ENCODE peak calls at places on chromosomes 4 and X, in seven cellular contexts. V is colonic mucosa, D is heart right ventricle, I is PC-3, O is K562, J is spleen, X is IMR-90. E is an unnamed sample.

GRCh38 chr4:113636877-113637276 is 124.7 kb downstream of the CAMK2D start:
- DNase-seq in V (no peak), D (no peak), I (peak; percentile 88), O (peak; percentile 16), J (peak; percentile 75), X (peak; percentile 62), E (peak; percentile 53)

GRCh38 chr4:121324331-121324730 is 56.5 kb downstream of the QRFPR start:
- DNase-seq in V (no peak), D (no peak), I (no peak), O (no peak), J (no peak), X (no peak), E (no peak)

GRCh38 chrX:132023896-132024386 is 839 bp downstream of the STK26 start:
- DNase-seq in V (peak; percentile 43), D (no peak), I (peak; percentile 31), O (peak; percentile 74), J (peak; percentile 87), X (no peak), E (peak; percentile 37)

GRCh38 chrX:140866446-140866845 is 135.9 kb upstream of the SPANXB1 start:
- DNase-seq in V (no peak), D (no peak), I (peak; percentile 9), O (no peak), J (no peak), X (no peak), E (no peak)

GRCh38 chr4:90025248-90025647 is 101.9 kb upstream of the CCSER1 start:
- DNase-seq in V (no peak), D (no peak), I (peak; percentile 50), O (no peak), J (no peak), X (peak; percentile 0), E (peak; percentile 9)

GRCh38 chrX:45435481-45435880 is 234.8 kb upstream of the DIPK2B start:
- DNase-seq in V (no peak), D (no peak), I (peak; percentile 32), O (no peak), J (no peak), X (no peak), E (no peak)

GRCh38 chrX:46967547-46967946 is 55.3 kb downstream of the JADE3 start:
- DNase-seq in V (no peak), D (no peak), I (no peak), O (no peak), J (no peak), X (no peak), E (no peak)

GRCh38 chr4:93710101-93710846 is 118.3 kb upstream of the ATOH1 start:
- DNase-seq in V (peak; percentile 17), D (no peak), I (peak; percentile 49), O (no peak), J (no peak), X (no peak), E (peak; percentile 5)

GRCh38 chr4:46931981-46932380 is 22.9 kb upstream of the COX7B2 start:
- DNase-seq in V (peak; percentile 29), D (peak; percentile 32), I (peak; percentile 41), O (no peak), J (no peak), X (peak; percentile 70), E (peak; percentile 1)

GRCh38 chr4:2284934-2285664 is 23.2 kb upstream of the MXD4 start:
- DNase-seq in V (no peak), D (no peak), I (peak; percentile 52), O (no peak), J (no peak), X (peak; percentile 79), E (peak; percentile 61)

GRCh38 chr4:6714954-6715353 is 1.0 kb upstream of the BLOC1S4 start:
- DNase-seq in V (no peak), D (no peak), I (no peak), O (no peak), J (no peak), X (no peak), E (no peak)

GRCh38 chrX:115591856-115592842 is 31.2 kb downstream of the PLS3 start:
- DNase-seq in V (no peak), D (no peak), I (peak; percentile 71), O (no peak), J (no peak), X (no peak), E (peak; percentile 77)

GRCh38 chrX:115592997-115593734 is 32.2 kb downstream of the PLS3 start:
- DNase-seq in V (no peak), D (no peak), I (peak; percentile 63), O (no peak), J (no peak), X (peak; percentile 56), E (peak; percentile 70)

GRCh38 chrX:115591420-115591819 is 30.4 kb downstream of the PLS3 start:
- DNase-seq in V (no peak), D (no peak), I (no peak), O (no peak), J (no peak), X (no peak), E (peak; percentile 55)

GRCh38 chrX:115588180-115588579 is 27.2 kb downstream of the PLS3 start:
- DNase-seq in V (no peak), D (no peak), I (no peak), O (no peak), J (no peak), X (no peak), E (no peak)

GRCh38 chrX:115589419-115589818 is 28.4 kb downstream of the PLS3 start:
- DNase-seq in V (no peak), D (no peak), I (peak; percentile 59), O (no peak), J (no peak), X (no peak), E (peak; percentile 84)
- H3K4me1 ChIP-seq in V (no peaks in the 10 kb centered on the region), D (no peaks in the 10 kb centered on the region), I (peaks cover 78% of the 10 kb centered on the region), O (no peaks in the 10 kb centered on the region), J (no peaks in the 10 kb centered on the region), X (peaks cover 9% of the 10 kb centered on the region), E (peaks cover 25% of the 10 kb centered on the region)

GRCh38 chrX:133249659-133250058 is 31.5 kb upstream of the TFDP3 start:
- DNase-seq in V (no peak), D (no peak), I (peak; percentile 44), O (no peak), J (no peak), X (no peak), E (no peak)
- TF ChIP-seq CTCF in V (no peak), D (no peak), I (peak; percentile 53), O (no peak), J (no peak), X (peak; percentile 8), E (no peak)

GRCh38 chrX:65685112-65685511 is 17.7 kb downstream of the MSN start:
- DNase-seq in V (no peak), D (no peak), I (no peak), O (no peak), J (no peak), X (no peak), E (no peak)
- H3K4me1 ChIP-seq in V (no peaks in the 10 kb centered on the region), D (peaks cover 71% of the 10 kb centered on the region), I (peaks cover 39% of the 10 kb centered on the region), O (no peaks in the 10 kb centered on the region), J (peaks cover 51% of the 10 kb centered on the region), X (peaks cover 11% of the 10 kb centered on the region), E (peaks cover 31% of the 10 kb centered on the region)

DNA sequence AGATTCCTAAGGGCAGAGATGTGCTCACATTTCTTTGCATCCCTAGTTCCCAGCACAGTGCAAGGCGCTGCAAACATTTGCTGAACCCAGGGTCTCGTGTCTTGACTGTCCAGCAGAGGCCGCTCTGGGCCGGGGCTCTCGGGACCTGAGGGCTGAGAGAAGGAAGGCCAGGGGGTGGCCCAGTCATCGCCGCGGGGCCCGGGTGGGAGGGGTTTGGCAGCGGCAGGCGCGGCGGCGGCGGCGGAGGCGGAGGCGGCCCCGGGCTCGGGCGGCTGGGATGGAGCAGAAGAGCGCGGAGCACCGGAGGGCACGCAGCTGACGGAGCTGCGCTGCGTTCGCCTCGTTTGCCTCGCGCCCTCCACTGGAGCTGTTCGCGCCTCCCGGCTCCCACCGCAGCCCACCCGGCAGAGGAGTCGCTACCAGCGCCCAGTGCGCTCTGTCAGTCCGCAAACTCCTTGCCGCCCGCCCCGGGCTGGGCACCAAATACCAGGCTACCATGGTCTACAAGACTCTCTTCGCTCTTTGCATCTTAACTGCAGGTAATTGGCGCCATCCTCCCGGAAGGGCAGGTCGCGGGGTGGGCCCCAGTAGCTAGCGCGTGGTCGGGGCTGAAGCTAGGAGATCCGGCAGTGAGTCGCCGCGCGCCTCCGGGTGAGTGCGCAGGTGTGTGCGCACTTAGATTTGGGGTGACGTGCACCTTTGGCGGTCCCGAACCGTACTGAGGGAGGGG is at the start of gene PARM1:
- DNase-seq in V (peak; percentile 97), D (peak; percentile 90), I (peak; percentile 78), O (peak; percentile 65), J (peak; percentile 95), X (peak; percentile 61), E (peak; percentile 61)
- TF ChIP-seq CTCF in V (peak; percentile 63), D (peak; percentile 73), I (peak; percentile 70), O (peak; percentile 45), J (peak; percentile 44), X (peak; percentile 68), E (peak; percentile 64)

E was measured in mammary epithelial cell.